ENCODE peak calls at places on chromosomes 3 and 15, in four cellular contexts. O is K562, J is HepG2, T is SK-N-SH. D is an unnamed sample.
A peak's percentile ranks its signal among the peaks of the same experiment; 100 is the strongest.

GRCh38 chr3:185400340-185400667 is 37.4 kb downstream of the MAP3K13 start:
- DNase-seq in O (no peak), J (no peak), T (no peak), D (no peak)

GRCh38 chr3:188158731-188159355 is 4.9 kb downstream of the LPP start:
- DNase-seq in O (no peak), J (no peak), T (no peak), D (no peak)

GRCh38 chr3:63807901-63808589 is 11.1 kb upstream of the C3orf49 start:
- DNase-seq in O (no peak), J (no peak), T (no peak), D (no peak)

GRCh38 chr3:65854606-65855304 is 184.0 kb downstream of the MAGI1 start:
- DNase-seq in O (no peak), J (no peak), T (no peak), D (no peak)

GRCh38 chr15:77420610-77421369 is at the start of gene HMG20A:
- DNase-seq in O (peak; percentile 65), J (peak; percentile 80), T (peak; percentile 73), D (peak; percentile 86)

GRCh38 chr15:47340576-47340920 is 376.8 kb upstream of the SEMA6D start:
- DNase-seq in O (no peak), J (no peak), T (no peak), D (no peak)

GRCh38 chr3:20140881-20141280 is 45.1 kb downstream of the SGO1 start:
- DNase-seq in O (no peak), J (no peak), T (no peak), D (no peak)

GRCh38 chr15:65077981-65078352 is 1.4 kb downstream of the KBTBD13 start:
- DNase-seq in O (no peak), J (no peak), T (peak; percentile 61), D (peak; percentile 48)

GRCh38 chr15:80068578-80068977 is 9.1 kb downstream of the ZFAND6 start:
- DNase-seq in O (no peak), J (no peak), T (no peak), D (no peak)

GRCh38 chr3:139122221-139122581 is 77.5 kb upstream of the PRR23C start:
- DNase-seq in O (no peak), J (no peak), T (no peak), D (no peak)

GRCh38 chr3:150232992-150233451 is 175.1 kb upstream of the TSC22D2 start:
- DNase-seq in O (no peak), J (no peak), T (no peak), D (no peak)

GRCh38 chr3:53794597-53794996 is 51.6 kb downstream of the CHDH start:
- DNase-seq in O (no peak), J (no peak), T (no peak), D (no peak)

GRCh38 chr15:95365615-95366107 is 964.8 kb upstream of the NR2F2 start:
- DNase-seq in O (no peak), J (no peak), T (no peak), D (no peak)

GRCh38 chr15:37873336-37873735 is 61.1 kb upstream of the TMCO5A start:
- DNase-seq in O (no peak), J (no peak), T (no peak), D (no peak)

GRCh38 chr15:36942248-36942827 is 158.0 kb downstream of the MEIS2 start:
- DNase-seq in O (no peak), J (no peak), T (no peak), D (no peak)

GRCh38 chr3:55296781-55297180 is 190.3 kb downstream of the WNT5A start:
- DNase-seq in O (no peak), J (no peak), T (no peak), D (no peak)

GRCh38 chr15:35206060-35206675 is 121.1 kb upstream of the NANOGP8 start:
- DNase-seq in O (peak; percentile 41), J (peak; percentile 8), T (peak; percentile 7), D (peak; percentile 7)

GRCh38 chr3:142319094-142319493 is 93.7 kb upstream of the GK5 start:
- DNase-seq in O (peak; percentile 21), J (peak; percentile 2), T (no peak), D (no peak)
- TF ChIP-seq JUND in O (peak; percentile 28), J (no peak), T (peak; percentile 59), D (no peak)

DNA sequence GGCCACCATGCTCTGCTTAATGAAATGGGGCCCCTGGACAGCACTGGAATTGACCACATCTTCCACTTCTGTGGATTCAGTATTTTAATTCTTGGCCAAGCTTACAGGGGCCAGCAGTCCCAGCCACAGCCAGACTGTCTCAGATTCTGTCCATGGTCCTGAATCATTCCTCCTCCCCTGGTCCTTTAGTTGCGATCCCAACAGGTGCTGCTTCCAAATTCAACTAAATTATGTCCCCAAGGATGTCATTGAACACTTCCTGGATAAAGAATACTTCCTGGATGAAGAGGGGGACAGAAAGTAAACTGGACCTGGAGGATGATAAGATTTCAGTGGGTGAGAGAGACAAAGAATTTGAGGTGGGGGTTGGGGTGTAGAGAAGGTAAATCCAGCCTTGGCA is 111.1 kb upstream of the FOXB1 start:
- DNase-seq in O (no peak), J (no peak), T (no peak), D (no peak)
- TF ChIP-seq ELF1 in O (no peak), J (no peak), T (no peak), D (no peak)

DNA sequence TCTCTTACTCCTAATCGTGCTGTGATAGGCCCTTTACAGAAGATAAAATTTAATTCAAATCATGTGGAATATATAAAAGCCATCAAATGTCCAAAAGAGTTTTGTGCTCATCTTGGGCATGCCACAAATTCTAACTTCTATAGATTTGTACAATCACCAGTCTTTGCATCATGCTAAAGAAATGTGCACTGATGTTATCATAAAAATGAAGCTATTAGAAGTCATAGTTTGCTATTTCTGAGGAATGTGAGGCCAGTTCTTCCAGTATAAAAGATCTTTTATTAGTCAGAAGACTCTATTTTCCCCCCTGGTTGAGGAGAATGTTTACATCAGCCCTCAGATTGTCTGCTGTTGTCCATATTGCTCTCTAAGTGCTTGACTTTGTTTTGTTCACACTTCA is 2.1 kb upstream of the ANXA2 start:
- DNase-seq in O (no peak), J (no peak), T (no peak), D (no peak)
- TF ChIP-seq JUND in O (no peak), J (no peak), T (peak; percentile 97), D (no peak)

GRCh38 chr3:125194849-125195601 is 17.5 kb downstream of the SLC12A8 start:
- DNase-seq in O (no peak), J (no peak), T (no peak), D (no peak)
- TF ChIP-seq ELF1 in O (no peak), J (no peak), T (no peak), D (no peak)

DNA sequence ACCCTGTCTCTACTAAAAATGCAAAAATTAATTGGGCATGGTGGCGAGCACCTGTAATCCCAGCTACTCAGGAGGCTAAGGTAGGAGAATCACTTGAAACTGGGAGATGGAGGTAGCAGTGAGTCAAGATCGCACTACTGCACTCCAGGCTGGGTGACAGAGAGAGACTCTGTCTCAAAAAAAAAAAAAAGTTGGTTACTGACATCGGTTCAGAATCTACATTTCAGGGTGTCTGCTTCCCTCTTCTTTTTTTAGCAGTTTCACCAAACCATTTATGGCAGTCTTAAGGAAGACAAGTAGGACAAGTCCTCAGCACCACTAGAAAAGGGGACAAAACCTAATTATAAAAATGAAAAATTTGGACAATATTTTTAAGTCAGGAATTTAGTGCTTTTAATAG is 3.3 kb upstream of the USP4 start:
- DNase-seq in O (no peak), J (no peak), T (no peak), D (no peak)
- TF ChIP-seq JUND in O (no peak), J (no peak), T (no peak), D (no peak)

DNA sequence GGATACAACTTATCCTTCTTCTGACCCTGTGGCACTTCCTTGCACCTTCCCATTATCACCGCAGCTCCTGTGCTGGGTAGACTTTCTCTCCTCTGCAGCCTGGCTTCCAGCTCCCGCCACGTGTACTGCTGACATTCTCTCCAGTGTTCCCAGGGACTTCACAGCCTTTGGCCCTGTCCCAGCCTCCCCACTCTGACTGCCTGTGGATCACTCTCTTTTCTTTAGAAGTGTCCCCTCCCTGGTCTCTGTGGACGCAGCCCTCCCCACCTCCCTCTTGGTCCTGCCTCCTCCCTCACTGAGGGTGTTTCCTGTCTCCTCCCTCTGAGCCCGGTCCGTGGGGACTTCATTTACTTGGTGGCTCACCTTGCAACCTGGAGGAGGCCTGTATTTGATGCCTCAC is 17.4 kb downstream of the PDIA5 start:
- DNase-seq in O (no peak), J (peak; percentile 9), T (no peak), D (no peak)
- TF ChIP-seq ELF1 in O (no peak), J (no peak), T (no peak), D (no peak)